ENCODE peak calls at places on chromosomes 2 and 18, in four cellular contexts. I is GM12864, B is colonic mucosa, M is kidney. Q is an unnamed sample.

GRCh38 chr2:239208470-239209180 is 192.2 kb downstream of the HDAC4 start:
- DNase-seq in M (no peak), B (no peak), I (no peak), Q (no peak)

GRCh38 chr2:119117891-119118882 is 40.4 kb downstream of the C1QL2 start:
- DNase-seq in B (no peak), I (no peak), M (no peak), Q (no peak)

GRCh38 chr2:95386031-95386430 is 16.5 kb upstream of the FAHD2A start:
- DNase-seq in B (no peak), M (peak), I (no peak), Q (no peak)

GRCh38 chr2:162711832-162712540 is 126.6 kb downstream of the KCNH7 start:
- DNase-seq in B (no peak), M (no peak), I (no peak), Q (no peak)

GRCh38 chr2:128233790-128234395 is 84.8 kb downstream of the HS6ST1 start:
- DNase-seq in B (no peak), M (no peak), I (no peak), Q (peak)

GRCh38 chr2:105329561-105330495 is at the start of gene TGFBRAP1:
- DNase-seq in I (no peak), M (peak), B (peak), Q (peak)

GRCh38 chr2:218323526-218324472 is 31.5 kb upstream of the TMBIM1 start:
- DNase-seq in I (no peak), M (peak), B (peak), Q (peak)

GRCh38 chr18:46448347-46448746 is 208.7 kb downstream of the LOXHD1 start:
- DNase-seq in I (no peak), B (no peak), M (no peak), Q (no peak)

GRCh38 chr18:80171190-80171872 is 62.3 kb downstream of the ADNP2 start:
- DNase-seq in M (peak), B (peak), I (no peak), Q (peak)

GRCh38 chr2:64400103-64400728 is 53.7 kb upstream of the LGALSL start:
- DNase-seq in M (no peak), B (no peak), I (no peak), Q (no peak)

DNA sequence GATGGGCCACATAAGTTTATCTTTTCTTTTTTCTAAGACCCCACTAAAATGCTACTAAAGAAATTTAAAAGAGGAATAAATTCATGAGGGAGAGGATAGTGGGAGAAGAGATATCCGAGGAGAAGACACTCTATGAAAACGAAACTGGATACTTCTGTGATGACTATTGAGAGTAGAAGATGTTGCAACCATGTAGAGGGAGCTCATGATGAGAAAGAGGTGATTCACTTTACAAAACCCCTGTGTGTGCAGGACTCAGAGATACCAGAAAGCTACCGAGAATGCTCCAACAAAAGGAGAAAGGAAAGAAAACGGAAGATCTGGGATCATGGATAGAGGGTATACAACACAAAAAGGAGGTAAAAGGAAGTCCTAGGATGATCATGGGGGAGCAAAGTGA is 34.9 kb downstream of the SLC38A11 start:
- DNase-seq in I (no peak), B (no peak), M (no peak), Q (no peak)
- H3K4me3 ChIP-seq in I (no peak), B (no peak), M (no peak), Q (no peak)

GRCh38 chr2:27079233-27080139 is 1.1 kb downstream of the EMILIN1 start:
- DNase-seq in M (peak), B (no peak), I (no peak), Q (no peak)

GRCh38 chr2:27080603-27080938 is 2.2 kb downstream of the EMILIN1 start:
- DNase-seq in I (no peak), M (no peak), B (no peak), Q (no peak)

GRCh38 chr2:27080140-27080469 is 1.7 kb downstream of the EMILIN1 start:
- DNase-seq in B (no peak), I (no peak), M (no peak), Q (no peak)

GRCh38 chr2:27077231-27077630 is 1.2 kb upstream of the EMILIN1 start:
- DNase-seq in B (no peak), I (no peak), M (no peak), Q (no peak)

GRCh38 chr2:27078267-27079194 is at the start of gene EMILIN1:
- DNase-seq in I (no peak), M (peak), B (peak), Q (peak)
- H3K4me3 ChIP-seq in I (no peak), M (peak), B (peak), Q (peak)

DNA sequence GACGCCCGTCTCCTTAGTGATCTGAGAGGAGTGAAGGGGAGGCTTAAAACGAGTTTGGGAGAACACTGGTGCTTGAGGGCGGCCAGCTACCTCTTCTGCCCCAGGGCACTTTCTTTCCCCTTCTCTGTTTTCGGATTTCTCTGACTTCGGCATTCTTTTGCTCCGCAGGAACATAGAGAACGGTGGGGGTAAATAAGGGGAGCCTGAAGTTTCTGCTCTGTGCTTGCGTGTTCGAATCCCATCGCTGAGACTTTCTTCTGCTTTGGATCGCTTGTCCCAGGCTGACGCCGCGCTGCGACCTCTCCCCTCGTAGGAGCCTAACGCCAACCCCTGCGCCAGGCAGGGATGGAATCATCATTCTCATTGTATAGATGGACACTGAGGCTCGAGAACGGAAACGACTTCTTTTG is 3.0 kb upstream of the DLX2 start:
- DNase-seq in B (no peak), I (no peak), M (no peak), Q (no peak)
- H3K4me3 ChIP-seq in B (no peak), I (no peak), M (no peak), Q (no peak)

GRCh38 chr2:171185941-171186340 is 25.2 kb upstream of the TLK1 start:
- DNase-seq in B (no peak), M (no peak), I (no peak), Q (no peak)
- H3K4me3 ChIP-seq in B (no peak), M (no peak), I (no peak), Q (no peak)

DNA sequence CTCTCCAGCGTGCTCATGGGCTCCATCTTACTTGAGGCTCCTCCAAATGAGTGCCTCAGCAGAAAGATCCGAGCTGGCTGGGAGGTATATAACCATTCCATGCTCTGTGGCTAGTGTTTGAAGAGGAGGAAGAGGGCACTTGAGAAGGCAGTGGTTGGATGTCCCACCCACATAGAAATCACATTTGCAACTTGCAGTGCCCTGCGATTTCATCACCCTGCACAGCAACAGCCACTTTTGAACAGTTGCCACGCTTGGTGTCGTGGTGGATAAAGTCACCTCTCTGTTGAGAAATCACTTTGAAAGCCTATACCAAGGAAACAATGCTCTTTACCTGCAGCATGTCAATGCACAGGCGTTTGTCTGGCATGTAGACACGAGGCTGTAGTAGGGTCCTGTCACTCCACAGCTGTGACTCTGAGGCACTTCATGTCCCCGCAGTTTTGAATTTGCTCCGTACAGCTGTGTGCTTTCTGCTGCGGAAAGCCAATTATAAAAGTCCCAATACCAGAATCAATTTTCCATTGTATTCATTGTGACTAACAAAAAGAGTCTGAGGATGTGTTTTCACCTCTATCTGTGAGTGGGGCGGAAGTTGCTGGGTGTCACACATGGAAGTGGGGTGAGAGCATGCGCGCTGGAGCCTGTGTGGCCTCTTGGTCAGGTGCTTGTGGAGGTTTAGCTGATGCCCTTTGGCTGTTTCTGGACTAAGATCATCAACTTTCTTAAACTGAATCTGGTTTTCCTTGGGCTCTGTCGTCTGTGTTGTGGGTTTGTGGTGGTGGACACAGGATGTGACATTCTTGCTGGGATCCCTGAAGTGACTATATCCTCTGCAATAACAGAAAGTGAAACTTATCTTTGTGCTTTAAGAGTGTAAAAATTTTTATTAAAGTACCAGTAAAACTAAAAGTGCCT is 2.8 kb downstream of the CNDP2 start:
- DNase-seq in M (peak), I (peak), B (peak), Q (peak)
- H3K4me3 ChIP-seq in M (peak), I (peak), B (peak), Q (peak)

GRCh38 chr2:74499940-74500577 is 656 bp upstream of the LBX2 start:
- DNase-seq in B (no peak), I (no peak), M (no peak), Q (no peak)
- H3K4me3 ChIP-seq in B (no peak), I (no peak), M (no peak), Q (no peak)